ENCODE peak calls at places on chromosomes 6 and 20, in nine cellular contexts. M, Z, L, U, F, C, D, N and B are unnamed samples.

GRCh38 chr6:53956068-53956711 is 155.1 kb upstream of the MLIP start:
- DNase-seq in Z (peak), D (no peak), U (peak), N (peak), C (peak), M (peak), L (peak), F (peak), B (peak)

GRCh38 chr20:48760403-48760889 is 67.4 kb downstream of the PREX1 start:
- DNase-seq in C (no peak), U (no peak), M (no peak), F (peak), L (peak), D (no peak), Z (peak), N (peak), B (peak)

GRCh38 chr6:169827372-169827771 is 76.0 kb downstream of the ERMARD start:
- DNase-seq in F (no peak), U (no peak), M (peak), D (no peak), L (no peak), Z (no peak), C (no peak), N (no peak), B (no peak)

GRCh38 chr6:113073611-113074191 is 726.6 kb downstream of the RFPL4B start:
- DNase-seq in D (no peak), N (no peak), C (peak), Z (no peak), F (no peak), M (no peak), L (no peak), U (no peak), B (peak)

GRCh38 chr20:25750765-25751696 is 54.4 kb upstream of the ZNF337 start:
- DNase-seq in U (peak), C (no peak), F (peak), N (no peak), Z (no peak), M (peak), L (no peak), D (no peak), B (peak)

GRCh38 chr20:50041238-50041915 is 58.6 kb downstream of the SNAI1 start:
- DNase-seq in M (no peak), C (no peak), U (no peak), D (no peak), Z (no peak), F (peak), N (peak), L (no peak), B (no peak)

GRCh38 chr6:14713008-14713452 is 532.8 kb upstream of the JARID2 start:
- DNase-seq in L (no peak), M (no peak), C (no peak), N (no peak), U (peak), D (peak), Z (no peak), F (no peak), B (peak)

GRCh38 chr20:40422665-40423064 is 266.4 kb downstream of the MAFB start:
- DNase-seq in F (no peak), M (no peak), U (no peak), D (no peak), N (no peak), C (no peak), L (no peak), Z (no peak), B (no peak)

GRCh38 chr6:127420558-127420957 is 38.6 kb downstream of the KIAA0408 start:
- DNase-seq in M (peak), U (peak), L (peak), Z (peak), D (peak), F (peak), N (peak), C (peak), B (peak)